ENCODE peak calls at places on chromosomes 12 and 14, in seven cellular contexts. One of them, this sample, is unnamed.

GRCh38 chr12:94650143-94651056 is at the start of gene TMCC3:
- DNase-seq in T47D: no peak
- DNase-seq in activated T-cell treated with anti-CD3 and anti-CD28 coated beads for 1 hour: no peak
- DNase-seq in NCI-H1417: peak
- DNase-seq in activated T-helper 1 cell treated with Interleukin-2 at 50 U/mL for 16 hours: no peak
- DNase-seq in stimulated activated CD4-positive, alpha-beta T cell treated with anti-CD3 and anti-CD28 coated beads, Interleukin-2, amount 100 ng/mL, for 24 hours: peak
- DNase-seq in NCI-H748 treated with DMSO at 0.1 percent for 48 hours: no peak
- DNase-seq in this sample: no peak

GRCh38 chr14:101584049-101584859 is 23.0 kb downstream of the DIO3 start:
- DNase-seq in activated T-cell treated with anti-CD3 and anti-CD28 coated beads for 1 hour: no peak
- DNase-seq in T47D: no peak
- DNase-seq in NCI-H1417: no peak
- DNase-seq in NCI-H748 treated with DMSO at 0.1 percent for 48 hours: no peak
- DNase-seq in activated T-helper 1 cell treated with Interleukin-2 at 50 U/mL for 16 hours: no peak
- DNase-seq in stimulated activated CD4-positive, alpha-beta T cell treated with anti-CD3 and anti-CD28 coated beads, Interleukin-2, amount 100 ng/mL, for 24 hours: no peak
- DNase-seq in this sample: no peak

GRCh38 chr12:91818236-91819131 is 327.2 kb downstream of the BTG1 start:
- DNase-seq in activated T-helper 1 cell treated with Interleukin-2 at 50 U/mL for 16 hours: no peak
- DNase-seq in NCI-H1417: peak
- DNase-seq in stimulated activated CD4-positive, alpha-beta T cell treated with anti-CD3 and anti-CD28 coated beads, Interleukin-2, amount 100 ng/mL, for 24 hours: no peak
- DNase-seq in activated T-cell treated with anti-CD3 and anti-CD28 coated beads for 1 hour: no peak
- DNase-seq in T47D: no peak
- DNase-seq in NCI-H748 treated with DMSO at 0.1 percent for 48 hours: peak
- DNase-seq in this sample: no peak

GRCh38 chr12:29616664-29617409 is 119.4 kb upstream of the OVCH1 start:
- DNase-seq in NCI-H1417: no peak
- DNase-seq in T47D: no peak
- DNase-seq in activated T-cell treated with anti-CD3 and anti-CD28 coated beads for 1 hour: no peak
- DNase-seq in activated T-helper 1 cell treated with Interleukin-2 at 50 U/mL for 16 hours: no peak
- DNase-seq in stimulated activated CD4-positive, alpha-beta T cell treated with anti-CD3 and anti-CD28 coated beads, Interleukin-2, amount 100 ng/mL, for 24 hours: no peak
- DNase-seq in NCI-H748 treated with DMSO at 0.1 percent for 48 hours: no peak
- DNase-seq in this sample: no peak

GRCh38 chr12:107891967-107892366 is 117.5 kb downstream of the ASCL4 start:
- DNase-seq in stimulated activated CD4-positive, alpha-beta T cell treated with anti-CD3 and anti-CD28 coated beads, Interleukin-2, amount 100 ng/mL, for 24 hours: no peak
- DNase-seq in activated T-helper 1 cell treated with Interleukin-2 at 50 U/mL for 16 hours: no peak
- DNase-seq in activated T-cell treated with anti-CD3 and anti-CD28 coated beads for 1 hour: no peak
- DNase-seq in NCI-H1417: peak
- DNase-seq in T47D: no peak
- DNase-seq in NCI-H748 treated with DMSO at 0.1 percent for 48 hours: no peak
- DNase-seq in this sample: no peak

GRCh38 chr12:78887008-78887407 is 22.4 kb downstream of the SYT1 start:
- DNase-seq in activated T-helper 1 cell treated with Interleukin-2 at 50 U/mL for 16 hours: no peak
- DNase-seq in activated T-cell treated with anti-CD3 and anti-CD28 coated beads for 1 hour: no peak
- DNase-seq in NCI-H1417: no peak
- DNase-seq in T47D: no peak
- DNase-seq in stimulated activated CD4-positive, alpha-beta T cell treated with anti-CD3 and anti-CD28 coated beads, Interleukin-2, amount 100 ng/mL, for 24 hours: no peak
- DNase-seq in NCI-H748 treated with DMSO at 0.1 percent for 48 hours: no peak
- DNase-seq in this sample: no peak

GRCh38 chr12:6764011-6764828 is 1.9 kb upstream of the PTMS start:
- DNase-seq in activated T-cell treated with anti-CD3 and anti-CD28 coated beads for 1 hour: no peak
- DNase-seq in NCI-H748 treated with DMSO at 0.1 percent for 48 hours: peak
- DNase-seq in activated T-helper 1 cell treated with Interleukin-2 at 50 U/mL for 16 hours: no peak
- DNase-seq in NCI-H1417: peak
- DNase-seq in T47D: peak
- DNase-seq in stimulated activated CD4-positive, alpha-beta T cell treated with anti-CD3 and anti-CD28 coated beads, Interleukin-2, amount 100 ng/mL, for 24 hours: peak
- DNase-seq in this sample: peak

GRCh38 chr14:69816216-69816615 is 19.2 kb upstream of the SLC10A1 start:
- DNase-seq in T47D: no peak
- DNase-seq in activated T-cell treated with anti-CD3 and anti-CD28 coated beads for 1 hour: no peak
- DNase-seq in activated T-helper 1 cell treated with Interleukin-2 at 50 U/mL for 16 hours: no peak
- DNase-seq in stimulated activated CD4-positive, alpha-beta T cell treated with anti-CD3 and anti-CD28 coated beads, Interleukin-2, amount 100 ng/mL, for 24 hours: no peak
- DNase-seq in NCI-H1417: no peak
- DNase-seq in NCI-H748 treated with DMSO at 0.1 percent for 48 hours: no peak
- DNase-seq in this sample: no peak

GRCh38 chr12:19190292-19191031 is 60.9 kb downstream of the PLEKHA5 start:
- DNase-seq in T47D: no peak
- DNase-seq in activated T-cell treated with anti-CD3 and anti-CD28 coated beads for 1 hour: no peak
- DNase-seq in NCI-H748 treated with DMSO at 0.1 percent for 48 hours: no peak
- DNase-seq in activated T-helper 1 cell treated with Interleukin-2 at 50 U/mL for 16 hours: no peak
- DNase-seq in stimulated activated CD4-positive, alpha-beta T cell treated with anti-CD3 and anti-CD28 coated beads, Interleukin-2, amount 100 ng/mL, for 24 hours: no peak
- DNase-seq in NCI-H1417: no peak
- DNase-seq in this sample: no peak

GRCh38 chr12:44875417-44875953 is 630 bp downstream of the NELL2 start:
- DNase-seq in NCI-H748 treated with DMSO at 0.1 percent for 48 hours: no peak
- DNase-seq in stimulated activated CD4-positive, alpha-beta T cell treated with anti-CD3 and anti-CD28 coated beads, Interleukin-2, amount 100 ng/mL, for 24 hours: peak
- DNase-seq in T47D: no peak
- DNase-seq in activated T-helper 1 cell treated with Interleukin-2 at 50 U/mL for 16 hours: no peak
- DNase-seq in NCI-H1417: peak
- DNase-seq in activated T-cell treated with anti-CD3 and anti-CD28 coated beads for 1 hour: no peak
- DNase-seq in this sample: peak

GRCh38 chr12:131264625-131265024 is 310.9 kb downstream of the ADGRD1 start:
- DNase-seq in T47D: no peak
- DNase-seq in NCI-H1417: no peak
- DNase-seq in activated T-helper 1 cell treated with Interleukin-2 at 50 U/mL for 16 hours: no peak
- DNase-seq in activated T-cell treated with anti-CD3 and anti-CD28 coated beads for 1 hour: no peak
- DNase-seq in stimulated activated CD4-positive, alpha-beta T cell treated with anti-CD3 and anti-CD28 coated beads, Interleukin-2, amount 100 ng/mL, for 24 hours: no peak
- DNase-seq in NCI-H748 treated with DMSO at 0.1 percent for 48 hours: no peak
- DNase-seq in this sample: no peak

GRCh38 chr12:80040075-80040738 is 59.1 kb upstream of the OTOGL start:
- DNase-seq in NCI-H748 treated with DMSO at 0.1 percent for 48 hours: no peak
- DNase-seq in T47D: no peak
- DNase-seq in stimulated activated CD4-positive, alpha-beta T cell treated with anti-CD3 and anti-CD28 coated beads, Interleukin-2, amount 100 ng/mL, for 24 hours: no peak
- DNase-seq in NCI-H1417: no peak
- DNase-seq in activated T-cell treated with anti-CD3 and anti-CD28 coated beads for 1 hour: no peak
- DNase-seq in activated T-helper 1 cell treated with Interleukin-2 at 50 U/mL for 16 hours: no peak
- DNase-seq in this sample: no peak

GRCh38 chr12:122872815-122873361 is 23.0 kb downstream of the VPS37B start:
- DNase-seq in NCI-H748 treated with DMSO at 0.1 percent for 48 hours: no peak
- DNase-seq in activated T-cell treated with anti-CD3 and anti-CD28 coated beads for 1 hour: no peak
- DNase-seq in activated T-helper 1 cell treated with Interleukin-2 at 50 U/mL for 16 hours: no peak
- DNase-seq in NCI-H1417: peak
- DNase-seq in stimulated activated CD4-positive, alpha-beta T cell treated with anti-CD3 and anti-CD28 coated beads, Interleukin-2, amount 100 ng/mL, for 24 hours: no peak
- DNase-seq in T47D: no peak
- DNase-seq in this sample: no peak